ENCODE peak calls at places on chromosome 13, in six cellular contexts. E is lower lobe of right lung, A is spleen, U is heart right ventricle, I is WTC11, D is endodermal cell. P is an unnamed sample.

GRCh38 chr13:30107536-30108136 is 199.7 kb downstream of the KATNAL1 start:
- DNase-seq in E (peak; percentile 68), A (no peak), U (no peak), I (no peak), D (no peak), P (no peak)

GRCh38 chr13:73335226-73335625 is 276.4 kb downstream of the KLF5 start:
- DNase-seq in E (no peak), A (no peak), U (no peak), I (no peak), D (no peak), P (no peak)

GRCh38 chr13:79936368-79937136 is 404.4 kb downstream of the SPRY2 start:
- DNase-seq in E (no peak), A (no peak), U (peak; percentile 44), I (no peak), D (no peak), P (no peak)

GRCh38 chr13:35838356-35838755 is 292.8 kb downstream of the DCLK1 start:
- DNase-seq in E (no peak), A (no peak), U (no peak), I (no peak), D (no peak), P (no peak)

GRCh38 chr13:27000686-27001085 is 170.9 kb downstream of the USP12 start:
- DNase-seq in E (no peak), A (no peak), U (no peak), I (no peak), D (no peak), P (no peak)

GRCh38 chr13:71149498-71150363 is 717.3 kb downstream of the DACH1 start:
- DNase-seq in E (no peak), A (no peak), U (no peak), I (no peak), D (no peak), P (no peak)

GRCh38 chr13:87884874-87885273 is 213.7 kb downstream of the SLITRK5 start:
- DNase-seq in E (no peak), A (no peak), U (no peak), I (no peak), D (peak; percentile 65), P (no peak)

GRCh38 chr13:109389456-109389855 is 396.9 kb downstream of the IRS2 start:
- DNase-seq in E (no peak), A (no peak), U (no peak), I (no peak), D (no peak), P (no peak)

GRCh38 chr13:112968380-112968909 is 569 bp upstream of the MCF2L start:
- DNase-seq in E (peak; percentile 76), A (peak; percentile 87), U (no peak), I (no peak), D (peak; percentile 79), P (peak; percentile 87)

GRCh38 chr13:40172878-40173277 is 493.6 kb downstream of the FOXO1 start:
- DNase-seq in E (no peak), A (no peak), U (no peak), I (no peak), D (no peak), P (no peak)

GRCh38 chr13:59750860-59751259 is 412.9 kb downstream of the DIAPH3 start:
- DNase-seq in E (no peak), A (no peak), U (no peak), I (peak; percentile 49), D (peak; percentile 86), P (no peak)

GRCh38 chr13:29771247-29771646 is 79.2 kb downstream of the UBL3 start:
- DNase-seq in E (no peak), A (no peak), U (no peak), I (no peak), D (no peak), P (no peak)

GRCh38 chr13:46844431-46844830 is 47.5 kb upstream of the ESD start:
- DNase-seq in E (no peak), A (no peak), U (no peak), I (no peak), D (no peak), P (no peak)

GRCh38 chr13:26249551-26249950 is 4.4 kb upstream of the CDK8 start:
- DNase-seq in E (no peak), A (no peak), U (no peak), I (no peak), D (no peak), P (no peak)

GRCh38 chr13:40148103-40148502 is 492.6 kb downstream of the COG6 start:
- DNase-seq in E (no peak), A (no peak), U (no peak), I (no peak), D (no peak), P (no peak)

GRCh38 chr13:54210397-54211050 is 1181.9 kb downstream of the OLFM4 start:
- DNase-seq in E (no peak), A (no peak), U (no peak), I (no peak), D (no peak), P (no peak)

GRCh38 chr13:49681837-49682236 is 9.4 kb downstream of the EBPL start:
- DNase-seq in E (no peak), A (no peak), U (no peak), I (no peak), D (peak; percentile 12), P (no peak)

GRCh38 chr13:113904411-113904810 is 40.5 kb upstream of the GAS6 start:
- DNase-seq in E (no peak), A (peak; percentile 55), U (peak; percentile 62), I (peak; percentile 66), D (peak; percentile 81), P (no peak)

GRCh38 chr13:79679334-79679733 is 198.4 kb downstream of the NDFIP2 start:
- DNase-seq in E (peak; percentile 71), A (no peak), U (peak; percentile 77), I (peak; percentile 79), D (peak; percentile 90), P (no peak)

GRCh38 chr13:106533101-106533939 is 2.1 kb downstream of the EFNB2 start:
- DNase-seq in E (peak; percentile 89), A (peak; percentile 87), U (peak; percentile 84), I (peak; percentile 83), D (peak; percentile 93), P (no peak)

GRCh38 chr13:91740811-91741210 is 342.4 kb downstream of the GPC5 start:
- DNase-seq in E (no peak), A (no peak), U (no peak), I (no peak), D (no peak), P (no peak)

GRCh38 chr13:59677966-59678814 is 485.5 kb downstream of the DIAPH3 start:
- DNase-seq in E (no peak), A (no peak), U (peak; percentile 38), I (no peak), D (no peak), P (no peak)

GRCh38 chr13:90201198-90201597 is 1146.3 kb upstream of the MIR17HG start:
- DNase-seq in E (no peak), A (no peak), U (no peak), I (no peak), D (no peak), P (no peak)

GRCh38 chr13:27953671-27954405 is 15.3 kb downstream of the CDX2 start:
- DNase-seq in E (peak; percentile 86), A (peak; percentile 92), U (peak; percentile 47), I (peak; percentile 91), D (peak; percentile 97), P (no peak)

GRCh38 chr13:25980255-25980654 is 71.6 kb downstream of the SHISA2 start:
- DNase-seq in E (no peak), A (no peak), U (no peak), I (peak; percentile 58), D (peak; percentile 86), P (no peak)

GRCh38 chr13:109647699-109648098 is 138.7 kb downstream of the IRS2 start:
- DNase-seq in E (no peak), A (no peak), U (no peak), I (no peak), D (no peak), P (no peak)

GRCh38 chr13:98216135-98216565 is 39.1 kb upstream of the RNF113B start:
- DNase-seq in E (no peak), A (no peak), U (peak; percentile 47), I (no peak), D (no peak), P (no peak)

GRCh38 chr13:48818495-48818961 is 157.2 kb upstream of the FNDC3A start:
- DNase-seq in E (no peak), A (no peak), U (no peak), I (no peak), D (no peak), P (no peak)

GRCh38 chr13:37925878-37926473 is 56.4 kb upstream of the TRPC4 start:
- DNase-seq in E (no peak), A (no peak), U (no peak), I (no peak), D (no peak), P (no peak)

GRCh38 chr13:97028441-97029299 is 34.4 kb upstream of the OXGR1 start:
- DNase-seq in E (no peak), A (no peak), U (peak; percentile 56), I (peak; percentile 58), D (peak; percentile 80), P (no peak)

GRCh38 chr13:75800545-75800944 is 164.4 kb downstream of the LMO7 start:
- DNase-seq in E (no peak), A (no peak), U (no peak), I (no peak), D (no peak), P (no peak)
- TF ChIP-seq CTCF in E (no peak), A (no peak), U (no peak), I (no peak), D (peak; percentile 56), P (peak; percentile 68)

DNA sequence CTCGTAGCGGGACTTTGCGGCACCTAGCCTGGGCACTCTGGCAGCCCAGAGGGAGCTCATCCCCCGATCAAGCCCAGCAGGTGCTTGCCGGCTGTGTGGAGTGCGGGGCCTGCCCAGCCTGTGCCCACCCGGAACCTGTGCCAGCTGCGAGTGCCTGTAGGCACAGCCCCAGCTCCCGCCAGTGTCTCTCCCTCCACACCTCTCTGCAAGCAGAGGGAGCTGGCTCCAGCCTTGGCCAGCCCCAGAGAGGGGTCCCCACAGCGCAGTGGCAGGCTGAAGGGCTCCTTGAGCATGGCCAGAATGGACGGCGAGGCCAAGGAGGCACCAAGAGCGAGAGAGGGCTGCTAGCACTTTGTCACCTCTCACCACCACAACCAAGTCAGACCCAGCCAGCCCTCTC is 55.5 kb upstream of the C1QTNF9B start:
- DNase-seq in E (no peak), A (no peak), U (no peak), I (no peak), D (no peak), P (no peak)
- TF ChIP-seq CTCF in E (no peak), A (no peak), U (no peak), I (no peak), D (no peak), P (no peak)

GRCh38 chr13:107680115-107680514 is 535.2 kb downstream of the LIG4 start:
- DNase-seq in E (no peak), A (no peak), U (no peak), I (no peak), D (no peak), P (no peak)
- TF ChIP-seq CTCF in E (no peak), A (no peak), U (no peak), I (no peak), D (peak; percentile 61), P (no peak)

GRCh38 chr13:32443111-32443510 is 15.2 kb upstream of the N4BP2L1 start:
- DNase-seq in E (no peak), A (no peak), U (no peak), I (no peak), D (no peak), P (no peak)
- TF ChIP-seq CTCF in E (peak; percentile 39), A (peak; percentile 31), U (no peak), I (no peak), D (no peak), P (peak; percentile 57)

P was measured in chondrocyte.